ENCODE peak calls at places on chromosomes 6 and 20, in six cellular contexts. One of them, this sample, is unnamed.

GRCh38 chr6:5315883-5316282 is 54.6 kb downstream of the FARS2 start:
- DNase-seq in trophoblast cell: no peak
- DNase-seq in mesendoderm: no peak
- DNase-seq in H9: no peak
- DNase-seq in IMR-90: peak; percentile 89
- DNase-seq in mesenchymal stem cell: peak; percentile 54
- DNase-seq in this sample: no peak

GRCh38 chr20:57287007-57287810 is 20.8 kb upstream of the BMP7 start:
- DNase-seq in H9: no peak
- DNase-seq in IMR-90: no peak
- DNase-seq in mesendoderm: no peak
- DNase-seq in mesenchymal stem cell: no peak
- DNase-seq in trophoblast cell: peak; percentile 63
- DNase-seq in this sample: no peak

GRCh38 chr6:136014454-136015421 is 163.2 kb downstream of the PDE7B start:
- DNase-seq in H9: no peak
- DNase-seq in mesenchymal stem cell: peak; percentile 97
- DNase-seq in IMR-90: peak; percentile 100
- DNase-seq in mesendoderm: peak; percentile 63
- DNase-seq in trophoblast cell: peak; percentile 1
- DNase-seq in this sample: no peak

GRCh38 chr6:149501768-149502167 is 17.0 kb upstream of the ZC3H12D start:
- DNase-seq in IMR-90: no peak
- DNase-seq in H9: no peak
- DNase-seq in mesendoderm: no peak
- DNase-seq in mesenchymal stem cell: no peak
- DNase-seq in trophoblast cell: no peak
- DNase-seq in this sample: no peak

GRCh38 chr6:117483004-117483644 is 650 bp downstream of the DCBLD1 start:
- DNase-seq in mesenchymal stem cell: peak; percentile 74
- DNase-seq in mesendoderm: peak; percentile 86
- DNase-seq in H9: peak; percentile 62
- DNase-seq in trophoblast cell: peak; percentile 84
- DNase-seq in IMR-90: peak; percentile 31
- DNase-seq in this sample: peak; percentile 61

GRCh38 chr6:23655502-23655901 is 470.5 kb upstream of the NRSN1 start:
- DNase-seq in H9: no peak
- DNase-seq in mesenchymal stem cell: no peak
- DNase-seq in trophoblast cell: no peak
- DNase-seq in IMR-90: no peak
- DNase-seq in mesendoderm: no peak
- DNase-seq in this sample: no peak

GRCh38 chr6:129402244-129402643 is 307.7 kb downstream of the ARHGAP18 start:
- DNase-seq in trophoblast cell: peak; percentile 20
- DNase-seq in H9: no peak
- DNase-seq in mesendoderm: peak; percentile 20
- DNase-seq in mesenchymal stem cell: peak; percentile 1
- DNase-seq in IMR-90: peak; percentile 16
- DNase-seq in this sample: no peak

GRCh38 chr20:31602779-31603441 is 2.2 kb upstream of the ID1 start:
- DNase-seq in H9: no peak
- DNase-seq in mesendoderm: no peak
- DNase-seq in trophoblast cell: peak; percentile 49
- DNase-seq in mesenchymal stem cell: peak; percentile 97
- DNase-seq in IMR-90: peak; percentile 89
- DNase-seq in this sample: no peak

GRCh38 chr20:11675920-11676617 is 241.6 kb upstream of the BTBD3 start:
- DNase-seq in trophoblast cell: no peak
- DNase-seq in IMR-90: peak; percentile 12
- DNase-seq in mesendoderm: no peak
- DNase-seq in mesenchymal stem cell: no peak
- DNase-seq in H9: no peak
- DNase-seq in this sample: no peak

GRCh38 chr6:142374965-142375733 is 73.3 kb downstream of the ADGRG6 start:
- DNase-seq in H9: no peak
- DNase-seq in mesenchymal stem cell: peak; percentile 83
- DNase-seq in IMR-90: peak; percentile 83
- DNase-seq in mesendoderm: peak; percentile 66
- DNase-seq in trophoblast cell: peak; percentile 91
- DNase-seq in this sample: peak; percentile 26

GRCh38 chr6:161237176-161237575 is 36.7 kb downstream of the AGPAT4 start:
- DNase-seq in trophoblast cell: no peak
- DNase-seq in mesenchymal stem cell: no peak
- DNase-seq in H9: no peak
- DNase-seq in mesendoderm: peak; percentile 49
- DNase-seq in IMR-90: no peak
- DNase-seq in this sample: no peak

GRCh38 chr6:72940265-72940664 is 285.0 kb downstream of the KHDC1L start:
- DNase-seq in trophoblast cell: no peak
- DNase-seq in IMR-90: no peak
- DNase-seq in mesenchymal stem cell: no peak
- DNase-seq in mesendoderm: no peak
- DNase-seq in H9: no peak
- DNase-seq in this sample: no peak

GRCh38 chr6:64266351-64266821 is 630.8 kb downstream of the PHF3 start:
- DNase-seq in H9: no peak
- DNase-seq in mesendoderm: no peak
- DNase-seq in IMR-90: no peak
- DNase-seq in trophoblast cell: no peak
- DNase-seq in mesenchymal stem cell: no peak
- DNase-seq in this sample: no peak

GRCh38 chr6:156600678-156601077 is 176.5 kb upstream of the ARID1B start:
- DNase-seq in mesenchymal stem cell: no peak
- DNase-seq in trophoblast cell: no peak
- DNase-seq in H9: no peak
- DNase-seq in IMR-90: no peak
- DNase-seq in mesendoderm: no peak
- DNase-seq in this sample: no peak

GRCh38 chr6:75611702-75612375 is 10.2 kb downstream of the SENP6 start:
- DNase-seq in trophoblast cell: no peak
- DNase-seq in mesendoderm: no peak
- DNase-seq in H9: no peak
- DNase-seq in mesenchymal stem cell: peak; percentile 53
- DNase-seq in IMR-90: peak; percentile 33
- DNase-seq in this sample: no peak

GRCh38 chr20:60349418-60349817 is 391.2 kb downstream of the CDH26 start:
- DNase-seq in mesenchymal stem cell: no peak
- DNase-seq in IMR-90: no peak
- DNase-seq in H9: no peak
- DNase-seq in trophoblast cell: no peak
- DNase-seq in mesendoderm: no peak
- DNase-seq in this sample: no peak

GRCh38 chr6:56764081-56764566 is 121.4 kb upstream of the DST start:
- DNase-seq in IMR-90: peak; percentile 53
- DNase-seq in mesenchymal stem cell: peak; percentile 77
- DNase-seq in H9: peak; percentile 57
- DNase-seq in mesendoderm: peak; percentile 82
- DNase-seq in trophoblast cell: peak; percentile 44
- DNase-seq in this sample: no peak

GRCh38 chr6:14226051-14226660 is 108.6 kb downstream of the CD83 start:
- DNase-seq in mesenchymal stem cell: no peak
- DNase-seq in trophoblast cell: no peak
- DNase-seq in mesendoderm: no peak
- DNase-seq in IMR-90: no peak
- DNase-seq in H9: no peak
- DNase-seq in this sample: no peak

GRCh38 chr6:95601133-95601532 is 23.8 kb downstream of the MANEA start:
- DNase-seq in trophoblast cell: peak; percentile 82
- DNase-seq in H9: no peak
- DNase-seq in mesendoderm: peak; percentile 22
- DNase-seq in IMR-90: peak; percentile 81
- DNase-seq in mesenchymal stem cell: peak; percentile 86
- DNase-seq in this sample: no peak

GRCh38 chr6:156948807-156949206 is 171.6 kb downstream of the ARID1B start:
- DNase-seq in H9: no peak
- DNase-seq in mesenchymal stem cell: peak; percentile 88
- DNase-seq in IMR-90: peak; percentile 97
- DNase-seq in mesendoderm: peak; percentile 49
- DNase-seq in trophoblast cell: peak; percentile 84
- DNase-seq in this sample: no peak

GRCh38 chr6:14841901-14842421 is 403.9 kb upstream of the JARID2 start:
- DNase-seq in mesenchymal stem cell: peak; percentile 98
- DNase-seq in IMR-90: peak; percentile 100
- DNase-seq in trophoblast cell: peak; percentile 98
- DNase-seq in mesendoderm: no peak
- DNase-seq in H9: no peak
- DNase-seq in this sample: no peak

GRCh38 chr6:139249387-139249786 is 42.4 kb downstream of the TXLNB start:
- DNase-seq in mesendoderm: no peak
- DNase-seq in IMR-90: no peak
- DNase-seq in mesenchymal stem cell: no peak
- DNase-seq in H9: no peak
- DNase-seq in trophoblast cell: no peak
- DNase-seq in this sample: no peak

GRCh38 chr20:10984294-10984693 is 310.5 kb upstream of the JAG1 start:
- DNase-seq in trophoblast cell: no peak
- DNase-seq in mesendoderm: no peak
- DNase-seq in IMR-90: no peak
- DNase-seq in H9: no peak
- DNase-seq in mesenchymal stem cell: no peak
- DNase-seq in this sample: no peak

GRCh38 chr6:41970436-41970846 is 28.8 kb upstream of the CCND3 start:
- DNase-seq in H9: no peak
- DNase-seq in trophoblast cell: peak; percentile 26
- DNase-seq in mesenchymal stem cell: peak; percentile 64
- DNase-seq in mesendoderm: no peak
- DNase-seq in IMR-90: peak; percentile 38
- DNase-seq in this sample: no peak

DNA sequence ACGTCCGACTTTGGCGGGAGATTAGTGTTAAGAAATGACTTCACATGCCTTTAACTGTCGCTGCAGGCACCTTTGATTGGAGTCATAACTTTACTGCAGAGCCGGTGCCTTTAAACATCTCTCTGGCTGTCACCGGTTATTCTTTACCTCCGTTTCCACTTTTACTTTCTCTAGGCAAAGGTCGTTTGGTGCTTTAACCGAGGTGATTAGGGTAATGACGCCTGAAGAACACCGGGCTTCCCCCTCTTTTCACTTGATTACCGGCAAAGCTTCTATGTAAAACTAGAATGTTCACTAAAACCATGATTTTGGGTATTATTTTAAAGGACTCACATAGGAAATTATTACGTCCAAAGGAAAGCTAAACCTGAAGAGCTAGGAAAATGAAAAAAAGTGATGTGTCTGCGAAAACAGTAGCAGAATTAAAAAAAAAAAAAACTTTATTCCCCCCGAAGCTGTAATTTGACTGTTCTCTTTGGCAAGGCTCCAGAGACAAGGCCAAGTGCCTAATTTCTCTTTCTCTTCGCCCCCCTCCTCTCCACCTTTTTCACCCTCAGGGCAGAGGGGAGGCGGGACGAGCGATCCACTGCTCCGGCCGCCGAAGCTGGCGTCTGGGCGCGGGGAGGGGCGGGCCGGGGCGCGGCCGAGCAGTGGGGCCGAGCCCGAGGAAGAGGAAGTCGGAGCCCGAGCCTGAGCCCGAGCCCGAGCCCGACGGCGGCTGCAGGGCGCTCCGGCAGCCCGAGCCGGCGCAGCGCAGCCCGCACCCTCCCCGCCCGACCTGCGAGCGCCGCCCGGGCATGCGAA is at the start of gene PLEKHG1:
- DNase-seq in mesenchymal stem cell: peak; percentile 16
- DNase-seq in H9: peak; percentile 79
- DNase-seq in mesendoderm: peak; percentile 83
- DNase-seq in IMR-90: no peak
- DNase-seq in trophoblast cell: peak; percentile 81
- DNase-seq in this sample: peak; percentile 53
- H4K8ac ChIP-seq in mesenchymal stem cell: peak within 1 kb of the TSS; percentile 24
- H4K8ac ChIP-seq in H9: no peak within 1 kb of the TSS
- H4K8ac ChIP-seq in mesendoderm: peak within 1 kb of the TSS; percentile 88
- H4K8ac ChIP-seq in IMR-90: no peak within 1 kb of the TSS
- H4K8ac ChIP-seq in trophoblast cell: peak within 1 kb of the TSS; percentile 11
- H4K8ac ChIP-seq in this sample: no peak within 1 kb of the TSS

GRCh38 chr6:26202201-26202611 is 115.0 kb downstream of the HFE start:
- DNase-seq in H9: no peak
- DNase-seq in mesendoderm: no peak
- DNase-seq in IMR-90: no peak
- DNase-seq in trophoblast cell: no peak
- DNase-seq in mesenchymal stem cell: no peak
- DNase-seq in this sample: no peak
- H2BK120ac ChIP-seq in H9: no peak overlapping the region
- H2BK120ac ChIP-seq in mesendoderm: peak overlapping the region; percentile 68
- H2BK120ac ChIP-seq in IMR-90: peak overlapping the region; percentile 29
- H2BK120ac ChIP-seq in trophoblast cell: no peak overlapping the region
- H2BK120ac ChIP-seq in mesenchymal stem cell: no peak overlapping the region
- H2BK120ac ChIP-seq in this sample: no peak overlapping the region

GRCh38 chr20:4721719-4722118 is at the start of gene PRND:
- DNase-seq in H9: no peak
- DNase-seq in mesendoderm: peak; percentile 11
- DNase-seq in mesenchymal stem cell: no peak
- DNase-seq in trophoblast cell: no peak
- DNase-seq in IMR-90: no peak
- DNase-seq in this sample: no peak
- H4K8ac ChIP-seq in H9: no peak within 1 kb of the TSS
- H4K8ac ChIP-seq in mesendoderm: no peak within 1 kb of the TSS
- H4K8ac ChIP-seq in mesenchymal stem cell: no peak within 1 kb of the TSS
- H4K8ac ChIP-seq in trophoblast cell: no peak within 1 kb of the TSS
- H4K8ac ChIP-seq in IMR-90: no peak within 1 kb of the TSS
- H4K8ac ChIP-seq in this sample: no peak within 1 kb of the TSS

GRCh38 chr6:6821639-6822261 is 233.2 kb downstream of the LY86 start:
- DNase-seq in H9: no peak
- DNase-seq in trophoblast cell: no peak
- DNase-seq in IMR-90: no peak
- DNase-seq in mesenchymal stem cell: no peak
- DNase-seq in mesendoderm: no peak
- DNase-seq in this sample: no peak

GRCh38 chr6:6820688-6821238 is 232.2 kb downstream of the LY86 start:
- DNase-seq in mesenchymal stem cell: no peak
- DNase-seq in trophoblast cell: no peak
- DNase-seq in H9: peak; percentile 78
- DNase-seq in IMR-90: no peak
- DNase-seq in mesendoderm: peak; percentile 74
- DNase-seq in this sample: peak; percentile 33

GRCh38 chr6:6815732-6816131 is 227.2 kb downstream of the LY86 start:
- DNase-seq in trophoblast cell: no peak
- DNase-seq in H9: no peak
- DNase-seq in mesendoderm: no peak
- DNase-seq in IMR-90: no peak
- DNase-seq in mesenchymal stem cell: no peak
- DNase-seq in this sample: no peak

GRCh38 chr6:6816716-6817115 is 228.2 kb downstream of the LY86 start:
- DNase-seq in mesendoderm: no peak
- DNase-seq in IMR-90: no peak
- DNase-seq in H9: no peak
- DNase-seq in trophoblast cell: no peak
- DNase-seq in mesenchymal stem cell: no peak
- DNase-seq in this sample: no peak

DNA sequence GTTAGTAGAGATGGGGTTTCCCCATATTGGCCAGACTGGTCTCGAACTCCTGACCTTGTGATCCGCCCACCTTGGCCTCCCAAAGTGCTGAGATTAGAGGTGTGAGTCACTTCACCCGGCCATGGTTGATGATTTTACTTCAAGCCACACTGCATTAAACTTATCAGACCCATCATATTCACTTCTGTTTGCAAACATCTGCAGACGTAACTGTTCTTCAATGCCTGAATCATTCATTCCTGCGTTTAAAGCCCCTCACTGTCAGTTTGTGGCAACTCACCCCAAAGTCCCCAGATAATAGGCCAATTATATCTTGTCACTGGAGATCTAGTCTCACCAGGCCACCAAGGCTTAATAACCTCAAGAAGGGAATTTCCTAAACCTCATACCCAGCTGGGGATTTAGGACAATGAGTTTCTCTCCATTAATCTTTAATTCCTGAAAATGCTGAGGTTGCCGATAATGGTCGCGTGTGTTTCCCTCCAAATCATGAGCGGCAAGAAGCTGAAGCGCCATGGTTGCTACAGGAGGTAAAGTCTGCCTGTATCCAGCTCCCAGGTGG is 229.6 kb downstream of the LY86 start:
- DNase-seq in mesendoderm: no peak
- DNase-seq in trophoblast cell: no peak
- DNase-seq in IMR-90: no peak
- DNase-seq in H9: no peak
- DNase-seq in mesenchymal stem cell: no peak
- DNase-seq in this sample: no peak
- H2BK120ac ChIP-seq in mesendoderm: no peak overlapping the region
- H2BK120ac ChIP-seq in trophoblast cell: no peak overlapping the region
- H2BK120ac ChIP-seq in IMR-90: no peak overlapping the region
- H2BK120ac ChIP-seq in H9: no peak overlapping the region
- H2BK120ac ChIP-seq in mesenchymal stem cell: no peak overlapping the region
- H2BK120ac ChIP-seq in this sample: no peak overlapping the region

This sample was measured in neuronal stem cell.